ENCODE peak calls at places on chromosome 2, in nine cellular contexts. C is stomach, D is vagina, G is spleen, A is Peyer's patch, P is ovary, Y is A549, H is HCT116, N is transverse colon. S is an unnamed sample.

GRCh38 chr2:53865264-53865663 is 5.5 kb upstream of the GPR75 start:
- DNase-seq in C (no peak), D (no peak), G (no peak), A (no peak), P (no peak), Y (no peak), H (no peak), N (no peak), S (no peak)

GRCh38 chr2:219034823-219035222 is 6.5 kb downstream of the CFAP65 start:
- DNase-seq in C (no peak), D (no peak), G (no peak), A (no peak), P (no peak), Y (no peak), H (no peak), N (no peak), S (no peak)

GRCh38 chr2:2095360-2096093 is 235.5 kb downstream of the MYT1L start:
- DNase-seq in C (no peak), D (no peak), G (peak; percentile 51), A (no peak), P (no peak), Y (no peak), H (no peak), N (no peak), S (no peak)

GRCh38 chr2:226308981-226309380 is 490.6 kb downstream of the IRS1 start:
- DNase-seq in C (no peak), D (no peak), G (no peak), A (no peak), P (no peak), Y (no peak), H (no peak), N (no peak), S (no peak)

GRCh38 chr2:9708683-9709538 is 78.1 kb upstream of the YWHAQ start:
- DNase-seq in C (no peak), D (no peak), G (no peak), A (no peak), P (no peak), Y (no peak), H (no peak), N (no peak), S (no peak)

GRCh38 chr2:229947544-229947943 is 25.2 kb downstream of the FBXO36 start:
- DNase-seq in C (no peak), D (no peak), G (no peak), A (no peak), P (no peak), Y (no peak), H (no peak), N (no peak), S (no peak)

GRCh38 chr2:156343096-156343939 is 10.8 kb upstream of the NR4A2 start:
- DNase-seq in C (no peak), D (no peak), G (no peak), A (no peak), P (no peak), Y (no peak), H (no peak), N (no peak), S (no peak)

GRCh38 chr2:137772451-137772850 is 191.8 kb upstream of the HNMT start:
- DNase-seq in C (no peak), D (no peak), G (no peak), A (no peak), P (no peak), Y (no peak), H (no peak), N (no peak), S (no peak)

GRCh38 chr2:163640542-163641195 is 95.1 kb downstream of the FIGN start:
- DNase-seq in C (no peak), D (no peak), G (no peak), A (no peak), P (no peak), Y (no peak), H (no peak), N (no peak), S (no peak)

GRCh38 chr2:15616850-15617777 is 25.4 kb downstream of the DDX1 start:
- DNase-seq in C (no peak), D (no peak), G (no peak), A (no peak), P (no peak), Y (no peak), H (no peak), N (no peak), S (no peak)

DNA sequence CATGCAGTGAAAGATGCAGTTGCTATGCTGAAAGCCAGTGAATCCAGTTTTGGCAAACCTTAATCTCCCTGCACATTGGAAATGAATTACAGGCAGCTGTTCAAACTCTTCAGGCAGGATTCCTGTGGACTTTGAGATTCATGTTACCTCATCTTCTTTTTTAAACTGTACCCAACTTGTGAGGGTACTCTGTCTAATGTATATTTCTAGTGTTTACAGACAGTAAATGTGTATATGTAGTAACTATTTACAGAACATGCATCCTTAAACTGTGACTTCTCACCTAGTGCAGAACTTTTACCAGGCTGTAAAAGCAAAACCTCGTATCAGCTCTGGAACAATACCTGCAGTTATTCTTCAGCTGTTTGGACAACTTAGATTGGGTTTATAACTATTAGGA is 50.9 kb downstream of the KDM3A start:
- DNase-seq in C (no peak), D (no peak), G (no peak), A (no peak), P (no peak), Y (no peak), H (no peak), N (no peak), S (no peak)
- TF ChIP-seq POLR2A in C (no peak), D (no peak), G (no peak), A (no peak), P (no peak), Y (no peak), H (no peak), N (no peak), S (no peak)

DNA sequence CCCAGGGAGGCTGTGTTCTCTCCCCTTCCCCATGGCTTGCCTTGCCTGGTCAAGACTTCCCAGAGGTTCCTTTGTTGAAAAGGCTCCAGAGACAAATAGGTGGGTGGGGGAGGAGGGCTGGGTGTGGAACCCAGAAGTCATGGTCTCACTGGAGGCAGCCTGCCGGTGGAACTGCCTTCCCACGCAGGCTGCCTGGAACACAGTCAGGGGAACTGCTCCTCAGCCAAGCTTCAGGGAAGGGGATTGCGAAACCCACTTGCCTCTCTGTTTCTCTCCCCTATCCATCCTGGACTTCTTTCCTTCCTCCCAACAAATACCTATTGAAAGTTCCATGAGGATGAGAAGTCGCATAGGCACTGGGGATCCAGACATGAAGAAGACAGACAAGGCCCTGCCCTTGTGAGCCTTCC is 31.6 kb downstream of the MARCO start:
- DNase-seq in C (no peak), D (peak; percentile 77), G (no peak), A (no peak), P (no peak), Y (no peak), H (no peak), N (no peak), S (no peak)
- H3K4me3 ChIP-seq in C (no peak overlapping the region), D (no peak overlapping the region), G (no peak overlapping the region), A (no peak overlapping the region), P (no peak overlapping the region), Y (no peak overlapping the region), H (no peak overlapping the region), N (no peak overlapping the region), S (no peak overlapping the region)

GRCh38 chr2:224585205-224586088 is at the start of gene CUL3:
- DNase-seq in C (peak; percentile 100), D (peak; percentile 100), G (peak; percentile 100), A (peak; percentile 100), P (peak; percentile 100), Y (peak; percentile 88), H (peak; percentile 94), N (peak; percentile 100), S (peak; percentile 100)
- TF ChIP-seq POLR2A in C (no peak), D (no peak), G (peak; percentile 26), A (peak; percentile 82), P (peak; percentile 74), Y (peak; percentile 89), H (peak; percentile 90), N (peak; percentile 83), S (peak; percentile 55)

GRCh38 chr2:39466311-39466710 is 29.2 kb upstream of the MAP4K3 start:
- DNase-seq in C (no peak), D (no peak), G (no peak), A (no peak), P (no peak), Y (no peak), H (no peak), N (no peak), S (no peak)

GRCh38 chr2:39470580-39470979 is 33.5 kb upstream of the MAP4K3 start:
- DNase-seq in C (no peak), D (no peak), G (no peak), A (no peak), P (no peak), Y (no peak), H (no peak), N (no peak), S (no peak)

GRCh38 chr2:39468574-39469331 is 31.7 kb upstream of the MAP4K3 start:
- DNase-seq in C (no peak), D (no peak), G (no peak), A (no peak), P (no peak), Y (no peak), H (no peak), N (no peak), S (no peak)

GRCh38 chr2:39464867-39465266 is 27.8 kb upstream of the MAP4K3 start:
- DNase-seq in C (no peak), D (no peak), G (no peak), A (no peak), P (no peak), Y (no peak), H (no peak), N (no peak), S (no peak)

GRCh38 chr2:39469807-39470206 is 32.7 kb upstream of the MAP4K3 start:
- DNase-seq in C (peak; percentile 38), D (no peak), G (no peak), A (peak; percentile 69), P (no peak), Y (no peak), H (no peak), N (peak; percentile 51), S (peak; percentile 26)
- H3K4me3 ChIP-seq in C (no peak overlapping the region), D (no peak overlapping the region), G (no peak overlapping the region), A (no peak overlapping the region), P (no peak overlapping the region), Y (no peak overlapping the region), H (no peak overlapping the region), N (no peak overlapping the region), S (no peak overlapping the region)

DNA sequence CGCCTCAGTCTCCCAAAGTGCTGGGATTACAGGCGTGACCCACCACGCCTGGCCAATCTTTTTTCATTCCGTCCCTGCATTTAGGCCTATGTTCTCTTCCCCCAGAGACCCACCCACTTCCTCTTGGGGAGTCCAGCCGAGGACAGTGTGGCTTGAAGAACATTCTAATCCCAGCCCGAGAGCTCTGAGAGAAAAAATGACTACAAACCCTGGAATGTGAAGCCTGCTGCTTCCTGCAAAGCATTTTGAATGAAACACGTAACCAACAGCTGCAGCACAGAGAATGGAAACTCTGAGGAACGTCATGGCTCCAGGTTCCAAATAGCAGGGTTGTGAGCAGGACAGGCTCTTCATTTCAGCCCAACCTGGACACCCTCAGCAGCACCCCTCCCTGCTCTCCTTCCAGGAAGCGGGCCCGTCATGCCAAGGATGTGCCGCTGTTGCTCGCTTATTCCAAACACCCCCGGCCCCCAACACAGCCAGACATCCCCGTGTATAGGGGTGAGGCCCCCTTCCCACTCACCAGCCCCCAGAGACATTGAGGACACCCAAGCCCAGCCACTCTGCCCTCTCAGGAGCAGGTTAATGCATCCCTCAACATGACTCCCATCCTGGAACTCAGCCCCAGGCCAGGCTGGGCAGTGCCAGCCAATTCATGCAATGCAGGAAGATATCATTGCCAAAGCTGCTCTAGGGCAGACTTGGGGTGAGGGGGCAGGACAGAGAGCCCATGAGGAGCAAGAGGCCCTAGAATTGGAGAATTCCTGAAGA is 139.8 kb downstream of the ZFP36L2 start:
- DNase-seq in C (no peak), D (peak; percentile 99), G (no peak), A (peak; percentile 66), P (peak; percentile 72), Y (peak; percentile 81), H (peak; percentile 19), N (peak; percentile 47), S (peak; percentile 76)
- TF ChIP-seq POLR2A in C (no peak), D (no peak), G (no peak), A (no peak), P (peak; percentile 21), Y (no peak), H (no peak), N (peak; percentile 12), S (no peak)